ENCODE peak calls at places on chromosomes 11 and 22, in five cellular contexts. One of them, this sample, is unnamed.

GRCh38 chr22:49642331-49642730 is 185.3 kb downstream of the BRD1 start:
- DNase-seq in stromal cell of bone marrow: no peak
- DNase-seq in stimulated activated CD8-positive, alpha-beta memory T cell treated with anti-CD3 and anti-CD28 coated beads, Interleukin-15, amount 100 ng/mL, for 4 hours: no peak
- DNase-seq in NCI-H774: no peak
- DNase-seq in NCI-H82: no peak
- DNase-seq in this sample: no peak

GRCh38 chr11:8814209-8814922 is 96.6 kb upstream of the AKIP1 start:
- DNase-seq in NCI-H774: no peak
- DNase-seq in stimulated activated CD8-positive, alpha-beta memory T cell treated with anti-CD3 and anti-CD28 coated beads, Interleukin-15, amount 100 ng/mL, for 4 hours: no peak
- DNase-seq in NCI-H82: no peak
- DNase-seq in stromal cell of bone marrow: no peak
- DNase-seq in this sample: no peak

GRCh38 chr11:63917685-63918523 is 940 bp upstream of the RCOR2 start:
- DNase-seq in stromal cell of bone marrow: no peak
- DNase-seq in NCI-H774: peak
- DNase-seq in NCI-H82: peak
- DNase-seq in stimulated activated CD8-positive, alpha-beta memory T cell treated with anti-CD3 and anti-CD28 coated beads, Interleukin-15, amount 100 ng/mL, for 4 hours: no peak
- DNase-seq in this sample: no peak

GRCh38 chr11:1874406-1875092 is 17.1 kb downstream of the PRR33 start:
- DNase-seq in NCI-H774: no peak
- DNase-seq in stromal cell of bone marrow: no peak
- DNase-seq in stimulated activated CD8-positive, alpha-beta memory T cell treated with anti-CD3 and anti-CD28 coated beads, Interleukin-15, amount 100 ng/mL, for 4 hours: no peak
- DNase-seq in NCI-H82: no peak
- DNase-seq in this sample: no peak

GRCh38 chr11:1129666-1130160 is 28.0 kb upstream of the MUC5AC start:
- DNase-seq in stimulated activated CD8-positive, alpha-beta memory T cell treated with anti-CD3 and anti-CD28 coated beads, Interleukin-15, amount 100 ng/mL, for 4 hours: no peak
- DNase-seq in NCI-H774: no peak
- DNase-seq in stromal cell of bone marrow: no peak
- DNase-seq in NCI-H82: no peak
- DNase-seq in this sample: no peak

GRCh38 chr11:118010738-118011461 is 24.7 kb downstream of the IL10RA start:
- DNase-seq in stimulated activated CD8-positive, alpha-beta memory T cell treated with anti-CD3 and anti-CD28 coated beads, Interleukin-15, amount 100 ng/mL, for 4 hours: no peak
- DNase-seq in NCI-H82: no peak
- DNase-seq in stromal cell of bone marrow: no peak
- DNase-seq in NCI-H774: no peak
- DNase-seq in this sample: no peak

GRCh38 chr11:34573537-34573936 is 47.4 kb upstream of the EHF start:
- DNase-seq in NCI-H774: no peak
- DNase-seq in stimulated activated CD8-positive, alpha-beta memory T cell treated with anti-CD3 and anti-CD28 coated beads, Interleukin-15, amount 100 ng/mL, for 4 hours: no peak
- DNase-seq in NCI-H82: no peak
- DNase-seq in stromal cell of bone marrow: no peak
- DNase-seq in this sample: no peak

GRCh38 chr11:76604081-76604601 is 66.4 kb downstream of the LRRC32 start:
- DNase-seq in NCI-H774: no peak
- DNase-seq in stromal cell of bone marrow: no peak
- DNase-seq in NCI-H82: no peak
- DNase-seq in stimulated activated CD8-positive, alpha-beta memory T cell treated with anti-CD3 and anti-CD28 coated beads, Interleukin-15, amount 100 ng/mL, for 4 hours: no peak
- DNase-seq in this sample: no peak

GRCh38 chr11:2746401-2747230 is 46.8 kb upstream of the KCNQ1OT1 start:
- DNase-seq in NCI-H774: no peak
- DNase-seq in stimulated activated CD8-positive, alpha-beta memory T cell treated with anti-CD3 and anti-CD28 coated beads, Interleukin-15, amount 100 ng/mL, for 4 hours: no peak
- DNase-seq in NCI-H82: peak
- DNase-seq in stromal cell of bone marrow: no peak
- DNase-seq in this sample: no peak

GRCh38 chr11:80603472-80603871 is 1162.6 kb upstream of the TENM4 start:
- DNase-seq in stimulated activated CD8-positive, alpha-beta memory T cell treated with anti-CD3 and anti-CD28 coated beads, Interleukin-15, amount 100 ng/mL, for 4 hours: no peak
- DNase-seq in NCI-H774: no peak
- DNase-seq in NCI-H82: no peak
- DNase-seq in stromal cell of bone marrow: no peak
- DNase-seq in this sample: no peak

GRCh38 chr11:111631666-111632039 is 29.4 kb downstream of the SIK2 start:
- DNase-seq in NCI-H774: no peak
- DNase-seq in stimulated activated CD8-positive, alpha-beta memory T cell treated with anti-CD3 and anti-CD28 coated beads, Interleukin-15, amount 100 ng/mL, for 4 hours: no peak
- DNase-seq in NCI-H82: peak
- DNase-seq in stromal cell of bone marrow: peak
- DNase-seq in this sample: no peak

GRCh38 chr11:11318961-11319360 is 34.1 kb downstream of the CSNK2A3 start:
- DNase-seq in stimulated activated CD8-positive, alpha-beta memory T cell treated with anti-CD3 and anti-CD28 coated beads, Interleukin-15, amount 100 ng/mL, for 4 hours: no peak
- DNase-seq in stromal cell of bone marrow: no peak
- DNase-seq in NCI-H774: no peak
- DNase-seq in NCI-H82: no peak
- DNase-seq in this sample: peak

GRCh38 chr11:45285931-45286632 is at the start of gene SYT13:
- DNase-seq in NCI-H774: peak
- DNase-seq in stromal cell of bone marrow: no peak
- DNase-seq in NCI-H82: peak
- DNase-seq in stimulated activated CD8-positive, alpha-beta memory T cell treated with anti-CD3 and anti-CD28 coated beads, Interleukin-15, amount 100 ng/mL, for 4 hours: no peak
- DNase-seq in this sample: no peak

GRCh38 chr11:65003282-65003681 is 6.5 kb upstream of the BATF2 start:
- DNase-seq in NCI-H82: no peak
- DNase-seq in stimulated activated CD8-positive, alpha-beta memory T cell treated with anti-CD3 and anti-CD28 coated beads, Interleukin-15, amount 100 ng/mL, for 4 hours: no peak
- DNase-seq in NCI-H774: no peak
- DNase-seq in stromal cell of bone marrow: no peak
- DNase-seq in this sample: no peak

GRCh38 chr22:47612136-47612910 is 849.9 kb downstream of the TBC1D22A start:
- DNase-seq in NCI-H774: no peak
- DNase-seq in stimulated activated CD8-positive, alpha-beta memory T cell treated with anti-CD3 and anti-CD28 coated beads, Interleukin-15, amount 100 ng/mL, for 4 hours: no peak
- DNase-seq in stromal cell of bone marrow: no peak
- DNase-seq in NCI-H82: no peak
- DNase-seq in this sample: no peak

GRCh38 chr11:76041208-76041607 is 165.1 kb downstream of the WNT11 start:
- DNase-seq in NCI-H774: no peak
- DNase-seq in NCI-H82: peak
- DNase-seq in stromal cell of bone marrow: no peak
- DNase-seq in stimulated activated CD8-positive, alpha-beta memory T cell treated with anti-CD3 and anti-CD28 coated beads, Interleukin-15, amount 100 ng/mL, for 4 hours: no peak
- DNase-seq in this sample: no peak

GRCh38 chr22:44080936-44081853 is 57.1 kb downstream of the PARVB start:
- DNase-seq in NCI-H82: peak
- DNase-seq in stromal cell of bone marrow: peak
- DNase-seq in stimulated activated CD8-positive, alpha-beta memory T cell treated with anti-CD3 and anti-CD28 coated beads, Interleukin-15, amount 100 ng/mL, for 4 hours: peak
- DNase-seq in NCI-H774: no peak
- DNase-seq in this sample: no peak

GRCh38 chr22:32804036-32804435 is 2.5 kb downstream of the TIMP3 start:
- DNase-seq in stimulated activated CD8-positive, alpha-beta memory T cell treated with anti-CD3 and anti-CD28 coated beads, Interleukin-15, amount 100 ng/mL, for 4 hours: no peak
- DNase-seq in stromal cell of bone marrow: no peak
- DNase-seq in NCI-H82: no peak
- DNase-seq in NCI-H774: no peak
- DNase-seq in this sample: no peak

GRCh38 chr11:77467993-77468392 is 5.9 kb downstream of the PAK1 start:
- DNase-seq in stromal cell of bone marrow: no peak
- DNase-seq in stimulated activated CD8-positive, alpha-beta memory T cell treated with anti-CD3 and anti-CD28 coated beads, Interleukin-15, amount 100 ng/mL, for 4 hours: no peak
- DNase-seq in NCI-H774: no peak
- DNase-seq in NCI-H82: peak
- DNase-seq in this sample: no peak

GRCh38 chr11:73164803-73165542 is 22.9 kb upstream of the FCHSD2 start:
- DNase-seq in NCI-H82: no peak
- DNase-seq in stromal cell of bone marrow: no peak
- DNase-seq in stimulated activated CD8-positive, alpha-beta memory T cell treated with anti-CD3 and anti-CD28 coated beads, Interleukin-15, amount 100 ng/mL, for 4 hours: no peak
- DNase-seq in NCI-H774: no peak
- DNase-seq in this sample: no peak

GRCh38 chr11:531826-532511 is 3.4 kb downstream of the HRAS start:
- DNase-seq in NCI-H82: no peak
- DNase-seq in NCI-H774: no peak
- DNase-seq in stromal cell of bone marrow: no peak
- DNase-seq in stimulated activated CD8-positive, alpha-beta memory T cell treated with anti-CD3 and anti-CD28 coated beads, Interleukin-15, amount 100 ng/mL, for 4 hours: no peak
- DNase-seq in this sample: no peak

GRCh38 chr11:85316967-85317366 is 310.2 kb downstream of the DLG2 start:
- DNase-seq in NCI-H82: no peak
- DNase-seq in NCI-H774: peak
- DNase-seq in stromal cell of bone marrow: no peak
- DNase-seq in stimulated activated CD8-positive, alpha-beta memory T cell treated with anti-CD3 and anti-CD28 coated beads, Interleukin-15, amount 100 ng/mL, for 4 hours: no peak
- DNase-seq in this sample: peak

GRCh38 chr11:83097671-83098070 is 26.0 kb upstream of the RAB30 start:
- DNase-seq in NCI-H774: no peak
- DNase-seq in stromal cell of bone marrow: no peak
- DNase-seq in stimulated activated CD8-positive, alpha-beta memory T cell treated with anti-CD3 and anti-CD28 coated beads, Interleukin-15, amount 100 ng/mL, for 4 hours: no peak
- DNase-seq in NCI-H82: no peak
- DNase-seq in this sample: no peak

GRCh38 chr11:70819022-70819421 is 420.7 kb downstream of the CTTN start:
- DNase-seq in stromal cell of bone marrow: no peak
- DNase-seq in stimulated activated CD8-positive, alpha-beta memory T cell treated with anti-CD3 and anti-CD28 coated beads, Interleukin-15, amount 100 ng/mL, for 4 hours: no peak
- DNase-seq in NCI-H82: no peak
- DNase-seq in NCI-H774: no peak
- DNase-seq in this sample: no peak

This sample was measured in SIG-M5.